ENCODE peak calls at places on chromosomes 4 and X, in seven cellular contexts. One of them, this sample, is unnamed.

GRCh38 chr4:88866862-88867550 is 169.4 kb upstream of the NAP1L5 start:
- DNase-seq in lower leg skin: no peak
- DNase-seq in K562: no peak
- DNase-seq in OCI-LY7: peak; percentile 0
- DNase-seq in BJ: peak; percentile 5
- DNase-seq in AG04449: peak; percentile 23
- DNase-seq in endothelial cell: no peak
- DNase-seq in this sample: no peak

GRCh38 chrX:103248553-103248952 is 6.4 kb downstream of the TCEAL8 start:
- DNase-seq in K562: peak; percentile 63
- DNase-seq in OCI-LY7: peak; percentile 22
- DNase-seq in AG04449: no peak
- DNase-seq in endothelial cell: no peak
- DNase-seq in lower leg skin: no peak
- DNase-seq in BJ: no peak
- DNase-seq in this sample: no peak

GRCh38 chrX:115364625-115365024 is 75.1 kb downstream of the LUZP4 start:
- DNase-seq in endothelial cell: no peak
- DNase-seq in OCI-LY7: no peak
- DNase-seq in K562: no peak
- DNase-seq in BJ: no peak
- DNase-seq in AG04449: no peak
- DNase-seq in lower leg skin: no peak
- DNase-seq in this sample: no peak

GRCh38 chr4:169385356-169385755 is 114.6 kb upstream of the SH3RF1 start:
- DNase-seq in OCI-LY7: no peak
- DNase-seq in AG04449: peak; percentile 77
- DNase-seq in lower leg skin: no peak
- DNase-seq in endothelial cell: no peak
- DNase-seq in K562: no peak
- DNase-seq in BJ: no peak
- DNase-seq in this sample: no peak

GRCh38 chr4:14345356-14345775 is 656.9 kb upstream of the CPEB2 start:
- DNase-seq in BJ: peak; percentile 13
- DNase-seq in lower leg skin: no peak
- DNase-seq in OCI-LY7: no peak
- DNase-seq in AG04449: no peak
- DNase-seq in endothelial cell: no peak
- DNase-seq in K562: no peak
- DNase-seq in this sample: peak; percentile 85

GRCh38 chr4:168516841-168517240 is 20.0 kb downstream of the PALLD start:
- DNase-seq in endothelial cell: no peak
- DNase-seq in BJ: no peak
- DNase-seq in AG04449: no peak
- DNase-seq in OCI-LY7: no peak
- DNase-seq in lower leg skin: no peak
- DNase-seq in K562: no peak
- DNase-seq in this sample: no peak

GRCh38 chrX:10471426-10471825 is 149.0 kb downstream of the MID1 start:
- DNase-seq in K562: no peak
- DNase-seq in endothelial cell: no peak
- DNase-seq in lower leg skin: no peak
- DNase-seq in OCI-LY7: no peak
- DNase-seq in BJ: no peak
- DNase-seq in AG04449: no peak
- DNase-seq in this sample: no peak

GRCh38 chr4:90126805-90127204 is 389 bp upstream of the CCSER1 start:
- DNase-seq in OCI-LY7: no peak
- DNase-seq in K562: no peak
- DNase-seq in BJ: no peak
- DNase-seq in AG04449: no peak
- DNase-seq in lower leg skin: no peak
- DNase-seq in endothelial cell: peak; percentile 5
- DNase-seq in this sample: no peak

GRCh38 chr4:147059064-147059731 is 113.5 kb upstream of the TTC29 start:
- DNase-seq in AG04449: no peak
- DNase-seq in BJ: no peak
- DNase-seq in endothelial cell: no peak
- DNase-seq in K562: no peak
- DNase-seq in OCI-LY7: peak; percentile 1
- DNase-seq in lower leg skin: no peak
- DNase-seq in this sample: no peak

GRCh38 chrX:49106930-49107329 is 16.6 kb downstream of the GPKOW start:
- DNase-seq in BJ: no peak
- DNase-seq in OCI-LY7: peak; percentile 24
- DNase-seq in endothelial cell: peak; percentile 7
- DNase-seq in AG04449: peak; percentile 4
- DNase-seq in K562: peak; percentile 68
- DNase-seq in lower leg skin: no peak
- DNase-seq in this sample: no peak

GRCh38 chr4:48997962-48998361 is 11.9 kb downstream of the CWH43 start:
- DNase-seq in AG04449: no peak
- DNase-seq in K562: no peak
- DNase-seq in BJ: no peak
- DNase-seq in endothelial cell: no peak
- DNase-seq in OCI-LY7: no peak
- DNase-seq in lower leg skin: no peak
- DNase-seq in this sample: no peak

GRCh38 chrX:69961365-69962072 is 88.2 kb downstream of the AWAT2 start:
- DNase-seq in OCI-LY7: no peak
- DNase-seq in BJ: no peak
- DNase-seq in lower leg skin: no peak
- DNase-seq in endothelial cell: no peak
- DNase-seq in K562: no peak
- DNase-seq in AG04449: no peak
- DNase-seq in this sample: no peak

GRCh38 chrX:39613997-39614679 is 483.6 kb downstream of the BCOR start:
- DNase-seq in endothelial cell: no peak
- DNase-seq in lower leg skin: no peak
- DNase-seq in OCI-LY7: no peak
- DNase-seq in AG04449: no peak
- DNase-seq in BJ: no peak
- DNase-seq in K562: no peak
- DNase-seq in this sample: no peak

GRCh38 chrX:72100824-72101351 is 30.8 kb downstream of the RTL5 start:
- DNase-seq in endothelial cell: no peak
- DNase-seq in K562: no peak
- DNase-seq in lower leg skin: no peak
- DNase-seq in BJ: no peak
- DNase-seq in OCI-LY7: no peak
- DNase-seq in AG04449: no peak
- DNase-seq in this sample: peak; percentile 76

GRCh38 chr4:121212801-121213200 is 48.7 kb upstream of the TNIP3 start:
- DNase-seq in OCI-LY7: no peak
- DNase-seq in endothelial cell: no peak
- DNase-seq in AG04449: no peak
- DNase-seq in K562: no peak
- DNase-seq in lower leg skin: no peak
- DNase-seq in BJ: peak; percentile 65
- DNase-seq in this sample: no peak

GRCh38 chrX:53223068-53223693 is 1.8 kb downstream of the KDM5C start:
- DNase-seq in K562: peak; percentile 30
- DNase-seq in BJ: no peak
- DNase-seq in endothelial cell: no peak
- DNase-seq in AG04449: no peak
- DNase-seq in lower leg skin: no peak
- DNase-seq in OCI-LY7: no peak
- DNase-seq in this sample: no peak

GRCh38 chrX:28586891-28587635 is at the start of gene IL1RAPL1:
- DNase-seq in K562: no peak
- DNase-seq in endothelial cell: no peak
- DNase-seq in OCI-LY7: no peak
- DNase-seq in AG04449: no peak
- DNase-seq in lower leg skin: no peak
- DNase-seq in BJ: peak; percentile 8
- DNase-seq in this sample: no peak

GRCh38 chrX:928606-929005 is 283.8 kb downstream of the CRLF2 start:
- DNase-seq in endothelial cell: no peak
- DNase-seq in K562: no peak
- DNase-seq in BJ: no peak
- DNase-seq in AG04449: no peak
- DNase-seq in lower leg skin: no peak
- DNase-seq in OCI-LY7: no peak
- DNase-seq in this sample: no peak

GRCh38 chr4:7964890-7965662 is 25.4 kb upstream of the AFAP1 start:
- DNase-seq in endothelial cell: no peak
- DNase-seq in BJ: no peak
- DNase-seq in K562: no peak
- DNase-seq in AG04449: no peak
- DNase-seq in lower leg skin: peak; percentile 67
- DNase-seq in OCI-LY7: no peak
- DNase-seq in this sample: no peak

GRCh38 chr4:25795566-25796454 is 67.0 kb downstream of the SEL1L3 start:
- DNase-seq in K562: no peak
- DNase-seq in lower leg skin: no peak
- DNase-seq in AG04449: peak; percentile 53
- DNase-seq in OCI-LY7: no peak
- DNase-seq in endothelial cell: no peak
- DNase-seq in BJ: peak; percentile 50
- DNase-seq in this sample: no peak

GRCh38 chrX:93177930-93178329 is 495.4 kb downstream of the NAP1L3 start:
- DNase-seq in K562: no peak
- DNase-seq in endothelial cell: no peak
- DNase-seq in OCI-LY7: no peak
- DNase-seq in BJ: no peak
- DNase-seq in AG04449: no peak
- DNase-seq in lower leg skin: no peak
- DNase-seq in this sample: no peak
- TF ChIP-seq CTCF in K562: no peak
- TF ChIP-seq CTCF in endothelial cell: no peak
- TF ChIP-seq CTCF in OCI-LY7: no peak
- TF ChIP-seq CTCF in BJ: no peak
- TF ChIP-seq CTCF in AG04449: no peak
- TF ChIP-seq CTCF in lower leg skin: no peak
- TF ChIP-seq CTCF in this sample: no peak

DNA sequence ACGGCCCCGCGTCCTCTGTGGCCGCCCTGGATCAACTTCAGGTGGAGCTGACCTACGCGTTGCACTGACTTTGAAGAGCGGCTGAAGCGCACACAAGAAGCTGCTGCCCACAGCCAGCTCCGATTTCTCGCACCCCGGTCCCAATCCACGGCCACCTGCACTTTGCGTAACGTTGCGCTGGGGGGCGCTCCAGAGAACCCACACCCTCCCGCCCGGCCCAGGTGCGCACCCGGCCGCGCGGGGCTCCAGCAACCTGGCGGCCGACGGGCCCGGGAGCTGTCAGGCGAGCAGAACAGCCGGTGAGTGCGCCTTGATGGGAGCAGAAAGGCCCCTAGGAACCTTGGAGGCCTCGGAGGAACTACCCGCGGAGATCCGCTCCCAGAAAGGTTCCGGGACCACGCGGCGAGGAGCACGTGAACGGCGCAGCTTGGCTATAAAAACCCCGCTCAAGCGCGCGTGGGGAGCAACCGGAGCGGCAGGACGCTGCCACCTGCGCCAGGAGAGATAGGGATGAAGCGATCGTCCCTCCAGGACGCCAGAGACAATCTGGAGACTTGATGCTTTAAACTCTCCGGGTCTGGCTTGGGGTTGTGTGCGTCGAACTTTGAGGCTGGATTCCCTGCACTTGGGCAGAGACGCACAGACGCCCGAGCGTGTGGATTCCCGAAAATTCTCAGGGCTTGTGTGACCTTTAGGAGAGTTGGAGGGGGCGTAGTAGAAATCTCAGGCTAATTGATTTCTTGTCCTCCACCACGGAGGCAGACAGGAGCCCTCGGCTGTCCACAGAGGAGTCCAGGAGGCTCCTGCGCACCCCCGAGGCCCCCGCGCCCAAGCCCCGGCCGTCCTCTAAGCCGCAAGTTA is 591 bp upstream of the NWD2 start:
- DNase-seq in lower leg skin: no peak
- DNase-seq in K562: no peak
- DNase-seq in endothelial cell: peak; percentile 31
- DNase-seq in BJ: no peak
- DNase-seq in OCI-LY7: no peak
- DNase-seq in AG04449: no peak
- DNase-seq in this sample: no peak
- TF ChIP-seq CTCF in lower leg skin: no peak
- TF ChIP-seq CTCF in K562: no peak
- TF ChIP-seq CTCF in endothelial cell: peak; percentile 73
- TF ChIP-seq CTCF in BJ: no peak
- TF ChIP-seq CTCF in OCI-LY7: no peak
- TF ChIP-seq CTCF in AG04449: no peak
- TF ChIP-seq CTCF in this sample: no peak

GRCh38 chrX:155148724-155149537 is 67.3 kb upstream of the VBP1 start:
- DNase-seq in OCI-LY7: peak; percentile 17
- DNase-seq in K562: peak; percentile 34
- DNase-seq in lower leg skin: no peak
- DNase-seq in BJ: no peak
- DNase-seq in endothelial cell: peak; percentile 16
- DNase-seq in AG04449: no peak
- DNase-seq in this sample: no peak
- TF ChIP-seq CTCF in OCI-LY7: peak; percentile 70
- TF ChIP-seq CTCF in K562: peak; percentile 69
- TF ChIP-seq CTCF in lower leg skin: no peak
- TF ChIP-seq CTCF in BJ: peak; percentile 51
- TF ChIP-seq CTCF in endothelial cell: peak; percentile 28
- TF ChIP-seq CTCF in AG04449: peak; percentile 21
- TF ChIP-seq CTCF in this sample: peak; percentile 57

GRCh38 chr4:10026485-10026884 is 5.2 kb upstream of the SLC2A9 start:
- DNase-seq in K562: no peak
- DNase-seq in OCI-LY7: no peak
- DNase-seq in AG04449: no peak
- DNase-seq in lower leg skin: no peak
- DNase-seq in BJ: no peak
- DNase-seq in endothelial cell: no peak
- DNase-seq in this sample: no peak

GRCh38 chr4:10031663-10032590 is 10.6 kb upstream of the SLC2A9 start:
- DNase-seq in OCI-LY7: no peak
- DNase-seq in K562: no peak
- DNase-seq in lower leg skin: no peak
- DNase-seq in AG04449: no peak
- DNase-seq in BJ: no peak
- DNase-seq in endothelial cell: no peak
- DNase-seq in this sample: no peak

GRCh38 chr4:10030946-10031662 is 9.8 kb upstream of the SLC2A9 start:
- DNase-seq in lower leg skin: no peak
- DNase-seq in AG04449: no peak
- DNase-seq in OCI-LY7: no peak
- DNase-seq in endothelial cell: no peak
- DNase-seq in K562: no peak
- DNase-seq in BJ: no peak
- DNase-seq in this sample: no peak

GRCh38 chr4:10028910-10029309 is 7.6 kb upstream of the SLC2A9 start:
- DNase-seq in endothelial cell: no peak
- DNase-seq in OCI-LY7: no peak
- DNase-seq in BJ: no peak
- DNase-seq in K562: no peak
- DNase-seq in AG04449: no peak
- DNase-seq in lower leg skin: no peak
- DNase-seq in this sample: no peak

DNA sequence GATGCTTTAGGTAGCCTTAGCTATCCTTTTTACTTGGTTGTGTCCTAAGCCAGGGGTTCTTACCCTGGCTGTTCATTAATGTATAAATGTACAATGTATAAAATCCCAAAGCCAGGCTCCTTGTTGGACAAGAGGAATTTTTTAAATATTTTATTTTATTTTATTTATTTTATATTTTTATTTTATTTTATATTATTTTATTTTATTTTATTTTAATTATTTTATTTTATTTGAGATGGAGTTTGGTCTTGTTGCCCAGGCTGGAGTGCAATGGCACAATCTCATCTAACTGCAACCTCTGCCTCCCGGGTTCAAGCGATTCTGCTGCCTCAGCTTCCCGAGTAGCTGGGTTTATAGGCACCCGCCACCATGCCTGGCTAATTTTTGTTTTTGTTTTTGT is 8.1 kb upstream of the SLC2A9 start:
- DNase-seq in OCI-LY7: no peak
- DNase-seq in endothelial cell: no peak
- DNase-seq in lower leg skin: no peak
- DNase-seq in AG04449: no peak
- DNase-seq in K562: no peak
- DNase-seq in BJ: no peak
- DNase-seq in this sample: no peak
- TF ChIP-seq CTCF in OCI-LY7: no peak
- TF ChIP-seq CTCF in endothelial cell: no peak
- TF ChIP-seq CTCF in lower leg skin: no peak
- TF ChIP-seq CTCF in AG04449: no peak
- TF ChIP-seq CTCF in K562: no peak
- TF ChIP-seq CTCF in BJ: no peak
- TF ChIP-seq CTCF in this sample: no peak